ENCODE peak calls at places on chromosomes 16 and 17, in six cellular contexts. C is iris pigment epithelial cell; Q is activated gamma-delta T cell treated with anti-CD3 and anti-CD28 coated beads, Interleukin-2, amount 50 U/mL, for 16 hours; P is stimulated activated CD4-positive, alpha-beta T cell treated with anti-CD3 and anti-CD28 coated beads, TNF-alpha, amount 100 ng/mL, for 48 hours; N is T-helper 2 cell; A is heart right ventricle. M is an unnamed sample.

GRCh38 chr17:78357177-78357586 is 2.7 kb downstream of the SOCS3 start:
- DNase-seq in C (peak), Q (no peak), P (no peak), N (no peak), A (no peak), M (no peak)

GRCh38 chr16:9826630-9827029 is 355.6 kb downstream of the GRIN2A start:
- DNase-seq in C (no peak), Q (no peak), P (no peak), N (no peak), A (no peak), M (no peak)

GRCh38 chr16:66520406-66521194 is 29.3 kb downstream of the TK2 start:
- DNase-seq in C (no peak), Q (no peak), P (no peak), N (no peak), A (peak), M (no peak)

GRCh38 chr16:71360378-71360777 is 1.9 kb downstream of the CALB2 start:
- DNase-seq in C (peak), Q (no peak), P (no peak), N (no peak), A (no peak), M (no peak)

GRCh38 chr17:82282239-82283207 is 9.0 kb upstream of the CSNK1D start:
- DNase-seq in C (no peak), Q (no peak), P (no peak), N (no peak), A (no peak), M (no peak)

GRCh38 chr16:78294538-78295225 is 195.2 kb downstream of the WWOX start:
- DNase-seq in C (no peak), Q (no peak), P (no peak), N (no peak), A (no peak), M (no peak)

GRCh38 chr16:82083710-82084353 is 48.8 kb downstream of the HSD17B2 start:
- DNase-seq in C (no peak), Q (no peak), P (no peak), N (no peak), A (no peak), M (no peak)

GRCh38 chr17:28468781-28469180 is 4.7 kb upstream of the SLC13A2 start:
- DNase-seq in C (no peak), Q (no peak), P (no peak), N (no peak), A (no peak), M (no peak)

GRCh38 chr16:25192096-25192495 is 24.7 kb upstream of the AQP8 start:
- DNase-seq in C (no peak), Q (no peak), P (no peak), N (no peak), A (no peak), M (no peak)

GRCh38 chr17:732788-733720 is 658 bp downstream of the TLCD3A start:
- DNase-seq in C (peak), Q (peak), P (peak), N (no peak), A (no peak), M (no peak)

GRCh38 chr17:63986842-63987615 is 11.1 kb upstream of the PRR29 start:
- DNase-seq in C (no peak), Q (no peak), P (no peak), N (no peak), A (no peak), M (no peak)

GRCh38 chr16:59597269-59597668 is 863.2 kb upstream of the GOT2 start:
- DNase-seq in C (peak), Q (no peak), P (no peak), N (no peak), A (no peak), M (no peak)

GRCh38 chr16:50611995-50612848 is 64.0 kb downstream of the NKD1 start:
- DNase-seq in C (no peak), Q (no peak), P (no peak), N (no peak), A (no peak), M (no peak)

GRCh38 chr16:88938119-88938932 is 38.7 kb downstream of the CBFA2T3 start:
- DNase-seq in C (no peak), Q (no peak), P (no peak), N (no peak), A (no peak), M (no peak)

M was measured in iPS DF 6.9.